ENCODE peak calls at places on chromosomes 2 and 18, in ten cellular contexts. E is HepG2, V is A549, J is upper lobe of left lung, T is K562, S is sigmoid colon, A is H1, W is stomach, F is transverse colon, I is ovary. U is an unnamed sample. For H3K4me1, the result is how much of the 10 kb centered on the place peaks cover.

GRCh38 chr2:129458451-129458850 is 521.0 kb upstream of the RAB6C start:
- DNase-seq in E (no peak), A (no peak), W (no peak), F (no peak), J (no peak), V (no peak), I (no peak), S (no peak), T (no peak), U (no peak)

GRCh38 chr2:68448671-68449394 is 18.3 kb downstream of the FBXO48 start:
- DNase-seq in V (no peak), F (no peak), A (no peak), I (peak), E (no peak), T (no peak), W (no peak), J (no peak), S (peak), U (peak)

GRCh38 chr2:239994086-239994485 is 31.1 kb downstream of the NDUFA10 start:
- DNase-seq in T (no peak), F (no peak), E (no peak), I (no peak), A (no peak), S (no peak), V (no peak), W (no peak), J (no peak), U (no peak)

GRCh38 chr18:13973061-13973460 is 57.7 kb upstream of the MC2R start:
- DNase-seq in S (no peak), J (no peak), E (no peak), V (no peak), F (no peak), W (no peak), A (no peak), T (no peak), I (no peak), U (no peak)

GRCh38 chr18:69755041-69755440 is 192.6 kb downstream of the CD226 start:
- DNase-seq in J (no peak), F (no peak), E (no peak), A (no peak), T (no peak), I (no peak), S (no peak), V (no peak), W (no peak), U (no peak)

GRCh38 chr2:192500550-192501200 is 305.9 kb upstream of the TMEFF2 start:
- DNase-seq in W (no peak), V (no peak), E (no peak), T (no peak), I (no peak), A (no peak), S (no peak), J (no peak), F (no peak), U (no peak)

GRCh38 chr2:46481541-46482193 is 2.3 kb downstream of the TMEM247 start:
- DNase-seq in A (no peak), F (no peak), V (peak), T (no peak), W (no peak), S (no peak), J (no peak), I (no peak), E (no peak), U (no peak)

GRCh38 chr2:188079176-188079575 is 212.5 kb upstream of the GULP1 start:
- DNase-seq in J (no peak), A (no peak), I (no peak), E (no peak), V (no peak), F (no peak), T (no peak), S (no peak), W (no peak), U (no peak)

GRCh38 chr2:45874324-45874723 is 222.8 kb downstream of the PRKCE start:
- DNase-seq in T (no peak), E (no peak), V (no peak), W (peak), F (peak), I (no peak), J (peak), A (no peak), S (peak), U (peak)

GRCh38 chr2:36294290-36294689 is 61.3 kb upstream of the CRIM1 start:
- DNase-seq in A (no peak), V (no peak), J (no peak), F (no peak), E (no peak), T (no peak), W (no peak), I (no peak), S (no peak), U (no peak)

GRCh38 chr2:43455735-43456642 is 139.8 kb downstream of the THADA start:
- DNase-seq in I (no peak), E (peak), J (no peak), W (no peak), S (no peak), F (no peak), T (no peak), V (no peak), A (no peak), U (no peak)

GRCh38 chr18:79610461-79611039 is 69.1 kb upstream of the CTDP1 start:
- DNase-seq in J (peak), T (peak), W (no peak), A (peak), F (peak), V (no peak), S (peak), E (no peak), I (no peak), U (peak)

GRCh38 chr2:112690853-112691390 is 29.9 kb upstream of the NT5DC4 start:
- DNase-seq in A (peak), E (peak), F (peak), V (peak), J (peak), T (peak), S (peak), W (peak), I (no peak), U (no peak)

GRCh38 chr18:54279477-54280205 is 10.3 kb downstream of the POLI start:
- DNase-seq in E (peak), F (no peak), J (no peak), V (no peak), W (no peak), T (no peak), S (no peak), A (no peak), I (no peak), U (no peak)

GRCh38 chr2:24855703-24856102 is 62.5 kb downstream of the CENPO start:
- DNase-seq in E (no peak), S (peak), V (no peak), F (no peak), W (no peak), I (peak), T (no peak), J (no peak), A (no peak), U (no peak)

GRCh38 chr18:57294547-57294946 is 57.8 kb upstream of the ST8SIA3 start:
- DNase-seq in I (no peak), J (no peak), S (no peak), W (no peak), V (no peak), F (no peak), E (no peak), A (no peak), T (no peak), U (no peak)

GRCh38 chr2:126911111-126911796 is 12.6 kb downstream of the TEX51 start:
- DNase-seq in T (no peak), S (no peak), A (peak), E (no peak), F (no peak), I (no peak), V (no peak), W (no peak), J (no peak), U (no peak)

GRCh38 chr2:229407170-229407569 is 136.1 kb upstream of the PID1 start:
- DNase-seq in F (peak), S (peak), A (no peak), V (peak), I (peak), E (peak), J (peak), T (no peak), W (peak), U (peak)

GRCh38 chr18:26309283-26309682 is 83.0 kb downstream of the TAF4B start:
- DNase-seq in J (no peak), F (no peak), S (no peak), I (no peak), V (peak), T (no peak), A (no peak), E (no peak), W (no peak), U (no peak)

GRCh38 chr2:172927381-172928357 is 148.0 kb upstream of the MAP3K20 start:
- DNase-seq in E (no peak), A (no peak), S (peak), W (peak), J (peak), T (no peak), F (no peak), V (no peak), I (no peak), U (no peak)

GRCh38 chr2:172922294-172922693 is 153.4 kb upstream of the MAP3K20 start:
- DNase-seq in T (no peak), V (no peak), F (no peak), E (no peak), S (no peak), W (no peak), A (no peak), I (no peak), J (no peak), U (no peak)

GRCh38 chr2:172925600-172925999 is 150.0 kb upstream of the MAP3K20 start:
- DNase-seq in E (no peak), F (no peak), T (no peak), I (no peak), V (no peak), S (no peak), J (no peak), W (no peak), A (no peak), U (no peak)

GRCh38 chr2:172921538-172922236 is 154.0 kb upstream of the MAP3K20 start:
- DNase-seq in S (no peak), A (no peak), T (no peak), J (no peak), W (no peak), I (no peak), E (no peak), V (no peak), F (no peak), U (no peak)

GRCh38 chr2:172924070-172924469 is 151.6 kb upstream of the MAP3K20 start:
- DNase-seq in T (no peak), I (no peak), F (no peak), E (no peak), A (no peak), V (no peak), J (no peak), W (no peak), S (no peak), U (no peak)
- TF ChIP-seq EP300 in T (no peak), I (no peak), F (no peak), E (no peak), A (no peak), V (no peak), J (no peak), W (no peak), S (no peak), U (no peak)

DNA sequence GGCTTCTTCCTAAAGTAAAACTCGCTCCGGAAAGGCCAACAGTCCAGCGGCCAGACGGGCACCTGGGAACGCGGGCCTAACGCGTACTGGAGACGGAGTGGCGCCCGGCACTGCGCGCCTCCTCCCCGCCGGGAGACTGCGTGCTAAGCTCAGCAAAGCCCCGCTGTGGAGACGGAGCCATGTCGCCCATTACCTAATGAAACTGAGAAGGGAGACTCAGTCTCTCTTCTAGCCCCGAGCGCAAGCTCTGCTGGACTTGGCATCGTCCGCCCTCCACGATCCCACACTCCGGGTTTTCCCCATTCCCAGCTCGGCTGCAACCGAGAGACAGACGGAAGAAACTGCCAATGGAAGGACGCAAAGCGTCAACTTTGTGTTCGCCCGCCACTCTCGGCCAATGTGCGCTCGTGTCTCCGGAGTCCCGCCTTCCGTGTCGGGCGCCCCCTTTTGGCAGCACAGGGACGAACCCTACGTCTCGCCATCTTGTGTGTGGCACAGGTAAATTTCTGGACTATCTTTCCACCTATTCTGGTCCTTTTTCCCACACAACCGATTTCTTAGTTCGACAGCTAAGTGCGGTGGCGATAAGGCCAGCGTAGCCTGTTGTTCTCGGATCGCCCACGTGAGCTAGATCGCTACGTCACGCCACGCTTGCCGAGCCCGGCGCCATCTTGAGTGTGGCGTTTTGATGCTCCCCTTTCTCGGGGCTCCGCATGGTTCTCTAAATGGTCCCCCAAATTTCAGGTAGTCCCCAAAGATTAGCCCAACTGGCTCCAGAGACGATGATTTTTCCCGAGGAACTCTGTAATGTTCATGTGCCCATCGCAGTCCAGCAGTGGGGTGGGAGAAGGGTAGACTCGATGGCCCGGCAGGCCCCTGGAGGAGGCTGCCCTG is 1.3 kb upstream of the PTMA start:
- DNase-seq in A (peak), V (peak), T (peak), I (peak), E (peak), W (peak), S (peak), F (peak), J (peak), U (peak)
- TF ChIP-seq POLR2A in A (peak), V (peak), T (peak), I (peak), E (peak), W (no peak), S (peak), F (peak), J (peak), U (peak)

DNA sequence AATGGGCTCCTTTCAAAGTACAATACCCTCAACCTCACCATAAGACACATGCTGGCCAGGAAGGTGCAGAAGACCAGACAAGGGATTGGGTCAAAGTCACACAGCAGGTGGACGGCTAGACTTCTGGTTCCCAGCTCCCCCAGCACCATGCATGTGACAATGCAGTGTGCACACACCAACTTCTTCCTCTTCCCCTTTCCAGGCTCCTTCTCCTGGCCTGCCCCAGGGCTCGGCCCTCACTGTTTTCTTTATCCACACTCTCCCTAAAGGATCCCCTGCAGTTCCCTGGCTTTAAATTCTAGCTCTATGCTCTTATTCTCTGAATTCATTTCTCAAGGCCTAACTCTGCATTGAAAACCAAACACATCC is 82.3 kb downstream of the LOXHD1 start:
- DNase-seq in F (no peak), J (no peak), I (no peak), S (no peak), E (no peak), W (no peak), A (peak), V (no peak), T (no peak), U (no peak)
- H3K4me1 ChIP-seq in F (under half), J (under half), I (under half), S (under half), E (under half), W (under half), A (under half), V (under half), T (under half), U (under half)

DNA sequence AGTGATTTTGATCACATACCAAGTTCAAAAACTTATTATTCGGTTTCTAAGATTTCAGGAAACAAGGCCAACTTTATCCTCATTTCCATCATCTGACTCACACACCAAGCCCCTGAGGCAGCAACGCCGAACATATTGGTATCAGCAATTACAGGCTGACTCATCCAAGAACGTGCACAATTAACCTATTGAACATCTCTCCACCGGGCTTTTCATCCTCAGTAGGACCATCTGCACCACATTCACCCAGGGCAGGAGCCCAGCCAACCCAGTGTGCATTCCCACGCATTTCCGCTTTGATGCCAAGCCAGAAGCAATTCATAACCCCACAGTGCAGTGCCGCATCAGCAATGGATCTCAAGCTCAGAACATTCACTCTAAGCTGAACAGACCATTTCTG is 52.9 kb downstream of the SCG2 start:
- DNase-seq in E (peak), F (no peak), I (no peak), A (no peak), J (no peak), T (no peak), S (no peak), V (peak), W (no peak), U (no peak)
- TF ChIP-seq EP300 in E (no peak), F (no peak), I (no peak), A (no peak), J (no peak), T (no peak), S (no peak), V (no peak), W (no peak), U (no peak)

DNA sequence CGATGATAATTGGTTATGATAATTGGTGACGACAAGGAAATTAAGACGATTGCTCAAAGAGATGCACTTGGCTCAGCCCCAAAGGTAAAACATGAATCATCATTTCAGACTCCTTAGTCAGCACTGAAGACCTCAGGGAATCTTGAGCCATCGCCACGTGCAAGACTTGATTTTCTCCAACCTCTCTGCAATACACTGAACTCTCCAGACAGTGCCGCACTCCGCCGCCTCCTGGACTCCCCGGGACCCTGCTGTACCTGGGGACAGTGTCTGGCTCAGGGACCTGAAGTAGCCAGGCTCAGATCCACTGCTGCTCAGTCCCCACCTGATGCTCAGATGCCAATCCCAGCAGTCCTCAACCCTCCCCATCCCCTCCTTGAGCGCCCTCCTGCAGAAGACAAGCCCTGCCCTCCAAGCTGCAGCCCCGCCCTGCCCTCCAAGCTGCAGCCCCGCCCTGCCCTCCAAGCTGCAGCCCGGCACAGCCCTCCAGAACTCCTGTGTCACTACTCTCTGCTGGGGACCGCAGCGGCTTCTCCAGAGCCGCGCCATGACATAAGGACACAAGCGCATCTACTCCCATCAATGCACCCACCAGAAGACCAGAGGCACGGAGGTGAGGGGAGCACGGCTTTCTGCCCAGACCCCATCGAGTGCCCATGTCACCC is 1.1 kb downstream of the TMEM18 start:
- DNase-seq in W (no peak), I (no peak), A (peak), F (peak), T (peak), E (peak), V (peak), J (no peak), S (peak), U (no peak)
- TF ChIP-seq POLR2A in W (no peak), I (no peak), A (no peak), F (no peak), T (no peak), E (peak), V (no peak), J (no peak), S (no peak), U (no peak)

DNA sequence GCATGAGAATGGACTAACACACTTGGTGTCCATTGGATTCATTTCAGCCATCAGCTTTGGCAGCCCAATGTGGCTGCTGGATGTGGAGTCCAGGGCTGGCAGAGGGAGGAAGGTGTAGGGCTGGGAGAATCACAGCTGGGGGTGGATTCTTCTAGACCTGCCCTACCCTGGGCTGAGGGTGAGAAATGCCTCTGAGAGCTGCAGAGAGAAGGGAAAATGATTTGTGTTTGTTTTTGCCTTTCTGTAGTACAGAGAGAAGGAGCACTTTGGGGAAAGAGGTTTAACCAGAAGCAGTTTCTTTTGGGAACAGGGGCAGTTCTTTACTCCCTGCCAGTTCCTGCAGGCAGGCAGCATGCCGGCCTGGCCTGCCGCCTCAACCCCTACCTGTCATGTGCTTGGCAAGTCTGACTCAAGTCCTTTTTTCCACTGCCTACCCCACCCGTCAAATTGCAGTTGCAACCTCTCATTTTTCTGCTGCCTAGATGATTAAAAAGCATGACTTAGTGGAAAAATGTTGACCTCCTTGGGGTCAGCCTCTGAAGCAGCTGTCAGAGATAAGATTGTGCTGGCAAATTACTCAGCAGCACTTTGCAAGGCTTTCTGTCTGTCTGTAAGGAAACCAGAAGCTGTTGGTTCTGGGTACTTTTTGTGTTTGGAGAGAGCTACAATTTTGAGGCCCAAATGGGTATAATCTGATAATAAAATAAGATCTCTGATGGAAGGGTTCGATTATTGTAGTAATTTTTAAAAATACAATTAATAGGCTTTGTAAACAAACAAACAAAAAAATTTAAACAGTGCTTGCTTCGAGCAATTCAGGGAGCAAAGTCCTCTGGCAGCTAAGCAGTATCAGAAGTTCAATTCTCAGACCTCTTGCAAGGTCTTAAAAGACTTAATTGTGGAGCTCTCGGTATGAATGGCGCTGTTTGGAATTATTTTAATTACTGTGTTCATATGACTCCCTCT is 21.7 kb downstream of the LBH start:
- DNase-seq in A (no peak), W (peak), T (peak), J (peak), S (no peak), E (no peak), V (peak), I (peak), F (peak), U (no peak)
- H3K4me1 ChIP-seq in A (under half), W (half or more), T (under half), J (under half), S (under half), E (under half), V (half or more), I (under half), F (under half), U (under half)

GRCh38 chr2:37612382-37612781 is 59.1 kb downstream of the CDC42EP3 start:
- DNase-seq in V (no peak), I (no peak), A (no peak), E (no peak), S (no peak), J (no peak), F (no peak), W (no peak), T (no peak), U (no peak)
- TF ChIP-seq EP300 in V (no peak), I (no peak), A (no peak), E (no peak), S (no peak), J (no peak), F (no peak), W (no peak), T (no peak), U (no peak)